ENCODE peak calls at places on chromosomes 7 and 10, in ten cellular contexts. X is AG09309, Q is neural progenitor cell, H is NB4, F is PC-3, S is GM12865, W is sigmoid colon, J is astrocyte of the cerebellum, B is AG10803, Y is fibroblast of pulmonary artery. R is an unnamed sample.

GRCh38 chr7:17318146-17318545 is 19.7 kb downstream of the AHR start:
- DNase-seq in Q (no peak), S (no peak), H (no peak), F (no peak), J (no peak), W (no peak), Y (peak), X (peak), B (peak), R (no peak)

GRCh38 chr7:122746948-122747347 is 44.2 kb upstream of the RNF148 start:
- DNase-seq in B (no peak), W (no peak), Y (no peak), X (no peak), F (no peak), J (no peak), S (peak), Q (no peak), H (no peak), R (no peak)

GRCh38 chr10:2619472-2619871 is 447.9 kb upstream of the PFKP start:
- DNase-seq in W (no peak), Q (peak), J (no peak), X (no peak), F (peak), B (no peak), Y (no peak), S (peak), H (peak), R (no peak)

GRCh38 chr7:79317728-79318127 is 135.7 kb downstream of the MAGI2 start:
- DNase-seq in Q (peak), W (no peak), J (peak), S (no peak), X (peak), H (peak), F (peak), Y (peak), B (peak), R (no peak)

GRCh38 chr7:30842542-30843451 is 68.9 kb upstream of the AQP1 start:
- DNase-seq in X (no peak), Y (peak), S (no peak), J (no peak), Q (no peak), B (peak), W (no peak), F (no peak), H (no peak), R (no peak)

GRCh38 chr10:88542522-88542921 is 40.6 kb downstream of the RNLS start:
- DNase-seq in S (no peak), X (no peak), B (no peak), J (no peak), Q (no peak), W (no peak), F (no peak), Y (no peak), H (no peak), R (no peak)

GRCh38 chr10:3829193-3830050 is 44.4 kb upstream of the KLF6 start:
- DNase-seq in B (no peak), H (no peak), Y (no peak), S (no peak), X (no peak), F (no peak), W (no peak), Q (peak), J (no peak), R (no peak)

GRCh38 chr10:73480158-73480557 is 15.7 kb downstream of the PPP3CB start:
- DNase-seq in Q (no peak), J (peak), H (no peak), B (peak), X (no peak), F (peak), W (no peak), Y (peak), S (peak), R (no peak)

GRCh38 chr7:412731-413356 is 106.8 kb downstream of the PDGFA start:
- DNase-seq in X (no peak), B (no peak), S (no peak), F (no peak), W (no peak), H (no peak), Q (no peak), J (no peak), Y (no peak), R (no peak)

GRCh38 chr7:43764807-43765491 is 6.5 kb downstream of the BLVRA start:
- DNase-seq in B (no peak), W (no peak), Q (no peak), J (no peak), F (peak), S (no peak), X (no peak), Y (peak), H (peak), R (peak)

GRCh38 chr10:75592888-75593643 is 161.6 kb downstream of the LRMDA start:
- DNase-seq in J (no peak), X (no peak), S (no peak), W (no peak), H (no peak), B (no peak), Y (peak), F (no peak), Q (no peak), R (no peak)

GRCh38 chr10:95395947-95396449 is 105.2 kb upstream of the PDLIM1 start:
- DNase-seq in F (peak), Y (no peak), Q (no peak), S (no peak), B (no peak), X (no peak), W (peak), H (no peak), J (no peak), R (no peak)

GRCh38 chr10:131082991-131083465 is 228.5 kb downstream of the TCERG1L start:
- DNase-seq in B (no peak), Q (no peak), W (peak), X (no peak), Y (no peak), H (no peak), S (no peak), J (no peak), F (no peak), R (no peak)

GRCh38 chr7:33707427-33707826 is 197.9 kb upstream of the BMPER start:
- DNase-seq in W (no peak), H (no peak), S (no peak), F (no peak), X (no peak), Q (no peak), Y (no peak), J (no peak), B (peak), R (no peak)

GRCh38 chr10:103458720-103459119 is at the start of gene CALHM1:
- DNase-seq in X (no peak), Y (no peak), J (no peak), H (peak), W (no peak), F (no peak), Q (peak), B (no peak), S (peak), R (no peak)

GRCh38 chr10:10118131-10118530 is 899.5 kb upstream of the CELF2 start:
- DNase-seq in W (no peak), S (no peak), Y (no peak), J (no peak), F (no peak), Q (no peak), B (no peak), X (no peak), H (no peak), R (no peak)

GRCh38 chr7:37942934-37943610 is 22.6 kb downstream of the EPDR1 start:
- DNase-seq in X (no peak), J (peak), Q (peak), W (peak), S (peak), H (no peak), F (no peak), B (no peak), Y (peak), R (no peak)

GRCh38 chr7:157764946-157765537 is 428.2 kb downstream of the DNAJB6 start:
- DNase-seq in H (no peak), Q (no peak), S (no peak), F (no peak), W (no peak), B (no peak), J (no peak), X (no peak), Y (no peak), R (no peak)

GRCh38 chr7:151408839-151409554 is 841 bp downstream of the WDR86 start:
- DNase-seq in F (no peak), B (no peak), J (no peak), H (peak), Y (peak), S (peak), X (no peak), W (peak), Q (peak), R (no peak)

GRCh38 chr7:82204694-82205093 is 238.9 kb downstream of the CACNA2D1 start:
- DNase-seq in J (peak), Y (peak), W (no peak), F (peak), S (no peak), X (peak), H (peak), B (peak), Q (no peak), R (no peak)

GRCh38 chr10:13716161-13717071 is 129.7 kb downstream of the PRPF18 start:
- DNase-seq in W (no peak), H (no peak), Y (peak), F (no peak), Q (no peak), X (no peak), S (no peak), J (no peak), B (peak), R (no peak)

GRCh38 chr10:110556993-110557601 is 10.4 kb upstream of the SMC3 start:
- DNase-seq in W (no peak), F (peak), Y (peak), B (peak), X (no peak), J (no peak), H (peak), S (peak), Q (peak), R (no peak)

GRCh38 chr7:30661926-30662325 is 20.3 kb downstream of the CRHR2 start:
- DNase-seq in W (no peak), X (no peak), Y (no peak), S (no peak), B (no peak), H (no peak), J (no peak), F (no peak), Q (no peak), R (no peak)

GRCh38 chr7:94632338-94633024 is 23.5 kb downstream of the SGCE start:
- DNase-seq in W (no peak), S (peak), F (peak), Q (no peak), B (peak), X (peak), J (peak), H (no peak), Y (peak), R (no peak)

GRCh38 chr10:14659626-14660196 is 115.0 kb downstream of the FAM107B start:
- DNase-seq in Q (no peak), H (peak), F (no peak), Y (no peak), J (no peak), S (peak), W (no peak), X (no peak), B (no peak), R (no peak)

GRCh38 chr10:66349726-66350125 is 576.1 kb upstream of the LRRTM3 start:
- DNase-seq in X (no peak), Y (no peak), W (no peak), B (no peak), F (peak), S (no peak), H (no peak), J (peak), Q (no peak), R (no peak)

GRCh38 chr7:112437038-112437437 is 13.2 kb upstream of the IFRD1 start:
- DNase-seq in J (no peak), Q (no peak), Y (no peak), B (peak), H (no peak), W (no peak), X (no peak), S (no peak), F (peak), R (no peak)

GRCh38 chr10:63297941-63298340 is 164.8 kb downstream of the NRBF2 start:
- DNase-seq in J (no peak), S (no peak), F (no peak), Q (no peak), B (no peak), X (no peak), W (no peak), H (no peak), Y (no peak), R (no peak)

GRCh38 chr10:7385114-7385513 is 25.7 kb downstream of the SFMBT2 start:
- DNase-seq in J (no peak), B (no peak), X (no peak), Y (no peak), Q (no peak), F (no peak), S (no peak), W (no peak), H (no peak), R (peak)

GRCh38 chr10:44010873-44011602 is 362.4 kb upstream of the ZNF32 start:
- DNase-seq in H (no peak), X (no peak), Y (no peak), F (peak), S (peak), W (no peak), J (no peak), Q (no peak), B (no peak), R (no peak)

GRCh38 chr10:93219347-93219746 is 145.7 kb downstream of the CYP26A1 start:
- DNase-seq in H (no peak), B (peak), F (no peak), X (no peak), S (no peak), J (no peak), Y (no peak), Q (no peak), W (no peak), R (peak)

GRCh38 chr10:78458983-78459638 is 425.4 kb downstream of the RPS24 start:
- DNase-seq in J (peak), Q (no peak), F (peak), H (peak), X (peak), B (peak), W (no peak), Y (peak), S (no peak), R (no peak)

DNA sequence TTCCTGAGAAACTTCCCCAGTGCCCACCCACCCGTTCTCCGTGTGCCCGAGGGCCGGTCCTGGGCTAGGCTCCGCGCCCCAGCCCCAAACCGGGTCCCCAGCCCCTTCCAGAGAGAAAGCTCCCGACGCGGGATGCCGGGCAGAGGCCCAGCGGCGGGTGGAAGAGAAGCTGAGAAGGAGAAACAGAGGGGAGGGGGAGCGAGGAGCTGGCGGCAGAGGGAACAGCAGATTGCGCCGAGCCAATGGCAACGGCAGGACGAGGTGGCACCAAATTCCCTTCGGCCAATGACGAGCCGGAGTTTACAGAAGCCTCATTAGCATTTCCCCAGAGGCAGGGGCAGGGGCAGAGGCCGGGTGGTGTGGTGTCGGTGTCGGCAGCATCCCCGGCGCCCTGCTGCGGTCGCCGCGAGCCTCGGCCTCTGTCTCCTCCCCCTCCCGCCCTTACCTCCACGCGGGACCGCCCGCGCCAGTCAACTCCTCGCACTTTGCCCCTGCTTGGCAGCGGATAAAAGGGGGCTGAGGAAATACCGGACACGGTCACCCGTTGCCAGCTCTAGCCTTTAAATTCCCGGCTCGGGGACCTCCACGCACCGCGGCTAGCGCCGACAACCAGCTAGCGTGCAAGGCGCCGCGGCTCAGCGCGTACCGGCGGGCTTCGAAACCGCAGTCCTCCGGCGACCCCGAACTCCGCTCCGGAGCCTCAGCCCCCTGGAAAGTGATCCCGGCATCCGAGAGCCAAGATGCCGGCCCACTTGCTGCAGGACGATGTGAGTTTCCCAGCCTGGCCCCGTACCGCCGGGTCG is at the start of gene SCD:
- DNase-seq in S (peak), Y (peak), Q (peak), F (peak), H (peak), W (peak), J (peak), X (no peak), B (peak), R (peak)
- TF ChIP-seq CTCF in S (no peak), Y (no peak), Q (no peak), F (no peak), H (no peak), W (no peak), J (no peak), X (no peak), B (no peak), R (no peak)

DNA sequence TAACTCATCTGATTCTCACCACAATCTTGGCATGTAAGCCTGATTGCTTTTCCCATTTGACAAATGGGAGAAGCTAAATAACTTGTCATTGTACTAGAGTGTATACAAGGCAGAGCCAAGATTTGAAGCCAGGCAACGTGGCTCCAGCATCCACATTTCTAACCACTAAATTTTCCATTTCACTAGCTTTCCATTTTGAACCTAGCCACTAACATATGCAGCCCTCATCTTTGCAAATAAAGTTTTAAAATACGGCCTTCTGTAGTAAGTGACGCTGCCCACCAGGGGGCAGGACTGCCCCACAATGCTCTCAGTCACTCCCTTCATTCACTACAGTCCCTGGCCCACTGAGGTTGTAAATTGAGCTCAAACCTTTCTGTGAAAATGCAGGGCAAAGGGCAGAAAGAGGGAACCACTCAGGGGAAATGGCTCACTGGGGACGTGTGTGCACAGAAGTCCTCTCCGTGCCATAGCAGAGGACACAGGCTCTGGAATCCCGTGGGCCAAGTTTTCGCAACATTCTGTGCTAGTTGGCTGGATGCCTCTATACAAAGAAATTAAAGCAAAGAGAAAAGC is 315.7 kb downstream of the TNS3 start:
- DNase-seq in X (no peak), W (peak), S (peak), Q (peak), F (peak), Y (peak), H (peak), B (peak), J (peak), R (peak)
- TF ChIP-seq CTCF in X (peak), W (peak), S (peak), Q (peak), F (peak), Y (peak), H (peak), B (peak), J (peak), R (peak)

GRCh38 chr7:19442016-19442785 is 266.6 kb downstream of the POLR1F start:
- DNase-seq in H (peak), Q (peak), X (peak), S (peak), F (peak), Y (peak), J (peak), B (peak), W (no peak), R (no peak)
- TF ChIP-seq CTCF in H (peak), Q (peak), X (peak), S (peak), F (peak), Y (peak), J (peak), B (peak), W (no peak), R (peak)

GRCh38 chr10:132398566-132398991 is 1.6 kb downstream of the PWWP2B start:
- DNase-seq in F (no peak), X (no peak), J (no peak), Y (no peak), S (no peak), H (no peak), Q (no peak), W (peak), B (no peak), R (no peak)
- TF ChIP-seq CTCF in F (no peak), X (no peak), J (no peak), Y (no peak), S (no peak), H (no peak), Q (no peak), W (no peak), B (no peak), R (no peak)

DNA sequence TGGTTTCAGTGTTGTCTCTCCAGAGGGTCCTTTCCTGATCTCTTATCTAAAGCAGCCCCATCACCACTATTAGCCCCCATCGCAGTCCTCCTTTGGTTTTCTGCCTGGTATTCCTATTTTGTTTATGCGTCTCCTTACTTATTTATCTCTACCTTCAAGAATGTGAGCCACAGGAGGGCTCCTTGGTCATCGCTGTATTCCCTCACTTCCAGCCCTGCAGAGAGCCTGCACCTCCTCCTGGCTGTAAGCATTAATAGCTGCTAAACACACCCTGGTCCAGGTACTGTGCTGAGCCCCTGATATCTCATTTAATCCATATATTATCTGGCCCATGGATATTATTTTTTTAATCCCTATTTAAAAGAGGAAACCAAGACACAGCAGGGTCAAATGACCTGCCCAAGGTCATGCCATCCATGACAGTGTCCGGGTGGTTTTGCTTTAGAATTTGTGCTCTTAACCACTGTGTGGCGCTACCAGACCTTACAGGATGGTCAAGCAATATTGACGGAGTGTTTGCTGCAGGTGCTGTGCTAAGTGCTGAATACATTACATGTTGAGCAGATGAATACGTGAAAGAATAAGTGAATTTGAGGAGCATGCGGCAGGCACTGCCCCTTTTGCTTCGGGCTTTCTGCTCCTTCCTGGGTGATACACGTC is 227.2 kb downstream of the ADAM12 start:
- DNase-seq in B (no peak), H (peak), Q (peak), Y (no peak), W (no peak), F (peak), J (no peak), X (no peak), S (no peak), R (no peak)
- TF ChIP-seq CTCF in B (peak), H (peak), Q (peak), Y (no peak), W (no peak), F (peak), J (peak), X (no peak), S (no peak), R (peak)

GRCh38 chr10:5735119-5735518 is 50.5 kb downstream of the TASOR2 start:
- DNase-seq in H (no peak), J (no peak), B (no peak), F (no peak), S (no peak), X (no peak), Q (no peak), W (no peak), Y (no peak), R (no peak)

GRCh38 chr10:5736591-5736990 is 52.0 kb downstream of the TASOR2 start:
- DNase-seq in W (no peak), Y (no peak), Q (no peak), X (no peak), H (no peak), S (no peak), F (no peak), J (no peak), B (no peak), R (no peak)

GRCh38 chr10:5741276-5741675 is 56.6 kb downstream of the TASOR2 start:
- DNase-seq in Y (no peak), J (no peak), W (no peak), F (no peak), X (no peak), H (no peak), S (no peak), Q (no peak), B (no peak), R (no peak)

GRCh38 chr10:5738427-5738826 is 53.8 kb downstream of the TASOR2 start:
- DNase-seq in X (no peak), H (no peak), J (no peak), Y (no peak), Q (no peak), S (no peak), W (no peak), F (no peak), B (no peak), R (no peak)

DNA sequence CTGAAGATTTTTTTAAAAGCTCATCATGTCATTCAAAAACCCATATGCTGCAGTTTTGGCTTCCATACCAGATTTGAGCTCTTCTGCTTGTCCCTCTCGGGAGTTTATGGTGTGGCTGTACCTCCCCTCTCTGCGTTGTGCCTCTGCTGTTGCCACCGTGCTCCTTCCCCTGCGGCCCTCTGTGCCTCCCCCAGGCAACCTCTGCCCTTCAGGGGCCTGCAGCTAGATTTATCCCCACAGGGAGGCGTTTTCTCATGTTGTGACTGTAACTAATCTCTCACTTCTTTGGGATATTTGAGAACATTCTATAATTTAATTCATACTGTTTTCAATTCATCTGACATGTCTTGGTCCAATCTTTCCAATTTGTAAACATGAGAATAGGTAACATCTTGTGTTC is 52.7 kb downstream of the TASOR2 start:
- DNase-seq in F (no peak), B (no peak), Y (no peak), J (no peak), S (peak), Q (peak), W (no peak), X (no peak), H (no peak), R (no peak)
- TF ChIP-seq CTCF in F (no peak), B (no peak), Y (peak), J (no peak), S (no peak), Q (peak), W (no peak), X (no peak), H (no peak), R (peak)

R was measured in osteocyte.